ENCODE peak calls at places on chromosomes 1 and 21, in ten cellular contexts. S, R, I, E, Z, G, F, X, M and Q are unnamed samples.

GRCh38 chr1:196678510-196678884 is 26.7 kb downstream of the CFH start:
- DNase-seq in S (no peak), R (peak), I (no peak), E (no peak), Z (no peak), G (peak), F (no peak), X (no peak), M (no peak), Q (no peak)

GRCh38 chr1:153404768-153405167 is 11.6 kb upstream of the S100A7A start:
- DNase-seq in S (no peak), R (peak), I (no peak), E (peak), Z (peak), G (peak), F (peak), X (no peak), M (peak), Q (no peak)

GRCh38 chr1:40352126-40352525 is 21.4 kb upstream of the SMAP2 start:
- DNase-seq in S (no peak), R (no peak), I (no peak), E (no peak), Z (no peak), G (no peak), F (no peak), X (no peak), M (no peak), Q (no peak)

GRCh38 chr1:9835758-9836631 is 12.2 kb upstream of the CLSTN1 start:
- DNase-seq in S (no peak), R (no peak), I (no peak), E (no peak), Z (no peak), G (peak), F (no peak), X (no peak), M (no peak), Q (no peak)

GRCh38 chr21:45640001-45640887 is 3.3 kb upstream of the PCBP3 start:
- DNase-seq in S (no peak), R (no peak), I (no peak), E (no peak), Z (no peak), G (no peak), F (no peak), X (no peak), M (no peak), Q (no peak)

GRCh38 chr1:38403667-38404066 is 357.1 kb upstream of the POU3F1 start:
- DNase-seq in S (no peak), R (no peak), I (no peak), E (no peak), Z (no peak), G (peak), F (no peak), X (no peak), M (no peak), Q (no peak)

GRCh38 chr1:84570436-84571149 is 3.6 kb downstream of the CTBS start:
- DNase-seq in S (no peak), R (peak), I (no peak), E (no peak), Z (no peak), G (no peak), F (no peak), X (no peak), M (no peak), Q (no peak)

GRCh38 chr1:245168921-245169320 is 14.1 kb downstream of the KIF26B start:
- DNase-seq in S (no peak), R (no peak), I (no peak), E (no peak), Z (no peak), G (no peak), F (no peak), X (no peak), M (no peak), Q (no peak)

GRCh38 chr1:41580520-41581172 is 96.2 kb upstream of the EDN2 start:
- DNase-seq in S (no peak), R (no peak), I (no peak), E (no peak), Z (no peak), G (no peak), F (no peak), X (no peak), M (no peak), Q (no peak)

GRCh38 chr1:61183471-61184034 is 101.2 kb downstream of the NFIA start:
- DNase-seq in S (no peak), R (peak), I (no peak), E (peak), Z (no peak), G (no peak), F (no peak), X (peak), M (no peak), Q (no peak)

GRCh38 chr1:47990286-47990685 is 6.9 kb downstream of the TRABD2B start:
- DNase-seq in S (no peak), R (no peak), I (no peak), E (no peak), Z (no peak), G (no peak), F (no peak), X (no peak), M (no peak), Q (no peak)

GRCh38 chr1:196667131-196667530 is 15.3 kb downstream of the CFH start:
- DNase-seq in S (no peak), R (peak), I (no peak), E (no peak), Z (no peak), G (no peak), F (no peak), X (no peak), M (no peak), Q (no peak)

GRCh38 chr1:58597076-58597475 is 20.0 kb upstream of the TACSTD2 start:
- DNase-seq in S (no peak), R (peak), I (no peak), E (no peak), Z (no peak), G (no peak), F (no peak), X (no peak), M (no peak), Q (no peak)

GRCh38 chr1:67053785-67054759 is at the start of gene SLC35D1:
- DNase-seq in S (peak), R (peak), I (peak), E (peak), Z (no peak), G (peak), F (peak), X (peak), M (peak), Q (peak)

GRCh38 chr1:63663301-63663700 is 70.1 kb downstream of the PGM1 start:
- DNase-seq in S (no peak), R (peak), I (no peak), E (no peak), Z (no peak), G (peak), F (no peak), X (no peak), M (no peak), Q (no peak)

GRCh38 chr1:55067914-55068313 is 28.6 kb downstream of the PCSK9 start:
- DNase-seq in S (no peak), R (no peak), I (no peak), E (no peak), Z (no peak), G (no peak), F (no peak), X (no peak), M (no peak), Q (no peak)

GRCh38 chr1:217527151-217527550 is 103.7 kb downstream of the GPATCH2 start:
- DNase-seq in S (no peak), R (no peak), I (no peak), E (no peak), Z (no peak), G (no peak), F (no peak), X (no peak), M (no peak), Q (no peak)

GRCh38 chr1:12142141-12142823 is 24.5 kb upstream of the TNFRSF1B start:
- DNase-seq in S (no peak), R (no peak), I (no peak), E (no peak), Z (no peak), G (no peak), F (no peak), X (no peak), M (no peak), Q (no peak)

GRCh38 chr21:42652527-42653491 is 612 bp upstream of the PDE9A start:
- DNase-seq in S (no peak), R (peak), I (no peak), E (peak), Z (no peak), G (peak), F (peak), X (peak), M (no peak), Q (peak)

GRCh38 chr1:165842363-165843129 is 15.1 kb downstream of the UCK2 start:
- DNase-seq in S (no peak), R (peak), I (no peak), E (no peak), Z (no peak), G (peak), F (no peak), X (no peak), M (no peak), Q (no peak)

GRCh38 chr1:8571200-8571984 is 246.0 kb downstream of the RERE start:
- DNase-seq in S (no peak), R (peak), I (no peak), E (peak), Z (no peak), G (peak), F (peak), X (no peak), M (no peak), Q (no peak)

GRCh38 chr1:61680500-61680899 is 44.4 kb downstream of the TM2D1 start:
- DNase-seq in S (no peak), R (no peak), I (no peak), E (no peak), Z (no peak), G (no peak), F (no peak), X (no peak), M (no peak), Q (no peak)

GRCh38 chr1:206575165-206575893 is 36.9 kb downstream of the EIF2D start:
- DNase-seq in S (no peak), R (peak), I (no peak), E (peak), Z (no peak), G (no peak), F (no peak), X (no peak), M (no peak), Q (no peak)

GRCh38 chr1:151822404-151822803 is 9.2 kb downstream of the RORC start:
- DNase-seq in S (no peak), R (no peak), I (no peak), E (no peak), Z (no peak), G (no peak), F (no peak), X (no peak), M (no peak), Q (no peak)

GRCh38 chr1:34156739-34157138 is 8.3 kb downstream of the CSMD2 start:
- DNase-seq in S (no peak), R (no peak), I (no peak), E (no peak), Z (no peak), G (no peak), F (no peak), X (no peak), M (no peak), Q (no peak)

GRCh38 chr1:175765293-175765692 is 21.9 kb upstream of the TNR start:
- DNase-seq in S (no peak), R (no peak), I (no peak), E (no peak), Z (no peak), G (no peak), F (no peak), X (no peak), M (no peak), Q (no peak)

GRCh38 chr1:245225267-245225666 is 70.5 kb downstream of the KIF26B start:
- DNase-seq in S (no peak), R (peak), I (no peak), E (no peak), Z (no peak), G (no peak), F (no peak), X (no peak), M (no peak), Q (no peak)

GRCh38 chr1:21766210-21766609 is 16.7 kb downstream of the USP48 start:
- DNase-seq in S (no peak), R (no peak), I (no peak), E (no peak), Z (no peak), G (no peak), F (no peak), X (no peak), M (no peak), Q (no peak)

GRCh38 chr1:109622895-109623294 is 3.3 kb downstream of the AMPD2 start:
- DNase-seq in S (no peak), R (no peak), I (no peak), E (no peak), Z (peak), G (no peak), F (no peak), X (no peak), M (no peak), Q (no peak)